ENCODE peak calls at places on chromosome 12, in ten cellular contexts. One of them, this sample, is unnamed.

GRCh38 chr12:29402437-29402836 is 21.5 kb upstream of the ERGIC2 start:
- DNase-seq in fibroblast of pulmonary artery: no peak
- DNase-seq in upper lobe of left lung: no peak
- DNase-seq in NCI-H2171: no peak
- DNase-seq in amygdala: no peak
- DNase-seq in pancreas: no peak
- DNase-seq in RCC 7860: no peak
- DNase-seq in ELR: no peak
- DNase-seq in A549: no peak
- DNase-seq in NT2/D1: no peak
- DNase-seq in this sample: no peak

GRCh38 chr12:54571857-54572195 is 16.6 kb downstream of the PPP1R1A start:
- DNase-seq in fibroblast of pulmonary artery: no peak
- DNase-seq in upper lobe of left lung: no peak
- DNase-seq in NCI-H2171: no peak
- DNase-seq in amygdala: no peak
- DNase-seq in pancreas: no peak
- DNase-seq in RCC 7860: no peak
- DNase-seq in ELR: no peak
- DNase-seq in A549: no peak
- DNase-seq in NT2/D1: no peak
- DNase-seq in this sample: no peak

GRCh38 chr12:13173012-13173441 is 23.5 kb upstream of the EMP1 start:
- DNase-seq in fibroblast of pulmonary artery: peak; percentile 55
- DNase-seq in upper lobe of left lung: no peak
- DNase-seq in NCI-H2171: no peak
- DNase-seq in amygdala: no peak
- DNase-seq in pancreas: no peak
- DNase-seq in RCC 7860: no peak
- DNase-seq in ELR: peak; percentile 68
- DNase-seq in A549: no peak
- DNase-seq in NT2/D1: no peak
- DNase-seq in this sample: peak; percentile 76

GRCh38 chr12:92593734-92594402 is 108.9 kb upstream of the PLEKHG7 start:
- DNase-seq in fibroblast of pulmonary artery: peak; percentile 91
- DNase-seq in upper lobe of left lung: peak; percentile 77
- DNase-seq in NCI-H2171: no peak
- DNase-seq in amygdala: no peak
- DNase-seq in pancreas: no peak
- DNase-seq in RCC 7860: peak; percentile 95
- DNase-seq in ELR: peak; percentile 97
- DNase-seq in A549: peak; percentile 97
- DNase-seq in NT2/D1: no peak
- DNase-seq in this sample: peak; percentile 99

GRCh38 chr12:113208041-113208934 is 13.0 kb upstream of the TPCN1 start:
- DNase-seq in fibroblast of pulmonary artery: peak; percentile 38
- DNase-seq in upper lobe of left lung: peak; percentile 75
- DNase-seq in NCI-H2171: no peak
- DNase-seq in amygdala: no peak
- DNase-seq in pancreas: no peak
- DNase-seq in RCC 7860: no peak
- DNase-seq in ELR: no peak
- DNase-seq in A549: no peak
- DNase-seq in NT2/D1: no peak
- DNase-seq in this sample: no peak

GRCh38 chr12:124694250-124694649 is 126.8 kb upstream of the NCOR2 start:
- DNase-seq in fibroblast of pulmonary artery: no peak
- DNase-seq in upper lobe of left lung: no peak
- DNase-seq in NCI-H2171: no peak
- DNase-seq in amygdala: no peak
- DNase-seq in pancreas: no peak
- DNase-seq in RCC 7860: no peak
- DNase-seq in ELR: no peak
- DNase-seq in A549: no peak
- DNase-seq in NT2/D1: no peak
- DNase-seq in this sample: no peak

GRCh38 chr12:127304751-127305725 is 961.9 kb upstream of the TMEM132C start:
- DNase-seq in fibroblast of pulmonary artery: no peak
- DNase-seq in upper lobe of left lung: no peak
- DNase-seq in NCI-H2171: no peak
- DNase-seq in amygdala: no peak
- DNase-seq in pancreas: no peak
- DNase-seq in RCC 7860: no peak
- DNase-seq in ELR: no peak
- DNase-seq in A549: no peak
- DNase-seq in NT2/D1: no peak
- DNase-seq in this sample: no peak

GRCh38 chr12:70154960-70155589 is 88.2 kb upstream of the CNOT2 start:
- DNase-seq in fibroblast of pulmonary artery: peak; percentile 16
- DNase-seq in upper lobe of left lung: no peak
- DNase-seq in NCI-H2171: peak; percentile 1
- DNase-seq in amygdala: no peak
- DNase-seq in pancreas: no peak
- DNase-seq in RCC 7860: no peak
- DNase-seq in ELR: peak; percentile 40
- DNase-seq in A549: peak; percentile 14
- DNase-seq in NT2/D1: peak; percentile 23
- DNase-seq in this sample: peak; percentile 17

GRCh38 chr12:72560370-72560769 is 288.2 kb downstream of the TRHDE start:
- DNase-seq in fibroblast of pulmonary artery: no peak
- DNase-seq in upper lobe of left lung: no peak
- DNase-seq in NCI-H2171: no peak
- DNase-seq in amygdala: no peak
- DNase-seq in pancreas: no peak
- DNase-seq in RCC 7860: no peak
- DNase-seq in ELR: peak; percentile 18
- DNase-seq in A549: no peak
- DNase-seq in NT2/D1: no peak
- DNase-seq in this sample: no peak

GRCh38 chr12:7907009-7907408 is 29.0 kb downstream of the SLC2A3 start:
- DNase-seq in fibroblast of pulmonary artery: peak; percentile 43
- DNase-seq in upper lobe of left lung: no peak
- DNase-seq in NCI-H2171: no peak
- DNase-seq in amygdala: no peak
- DNase-seq in pancreas: no peak
- DNase-seq in RCC 7860: peak; percentile 46
- DNase-seq in ELR: peak; percentile 62
- DNase-seq in A549: peak; percentile 93
- DNase-seq in NT2/D1: peak; percentile 86
- DNase-seq in this sample: peak; percentile 66

GRCh38 chr12:95582230-95583058 is 31.2 kb upstream of the USP44 start:
- DNase-seq in fibroblast of pulmonary artery: peak; percentile 60
- DNase-seq in upper lobe of left lung: no peak
- DNase-seq in NCI-H2171: peak; percentile 68
- DNase-seq in amygdala: no peak
- DNase-seq in pancreas: no peak
- DNase-seq in RCC 7860: peak; percentile 25
- DNase-seq in ELR: peak; percentile 68
- DNase-seq in A549: peak; percentile 75
- DNase-seq in NT2/D1: peak; percentile 18
- DNase-seq in this sample: peak; percentile 78

This sample was measured in cardiac fibroblast.